ENCODE peak calls at places on chromosomes 6 and 20, in seven cellular contexts. X, E, O, A, Y, P and M are unnamed samples.

GRCh38 chr6:141464490-141464889 is 668.2 kb upstream of the GJE1 start:
- DNase-seq in X (peak), E (peak), O (no peak), A (no peak), Y (no peak), P (no peak), M (no peak)

GRCh38 chr6:21396313-21396712 is 197.2 kb upstream of the SOX4 start:
- DNase-seq in X (no peak), E (peak), O (no peak), A (no peak), Y (no peak), P (no peak), M (no peak)

GRCh38 chr6:168157272-168158007 is 78.4 kb upstream of the FRMD1 start:
- DNase-seq in X (no peak), E (peak), O (no peak), A (no peak), Y (no peak), P (no peak), M (peak)

GRCh38 chr6:158222066-158222465 is 53.9 kb downstream of the GTF2H5 start:
- DNase-seq in X (no peak), E (no peak), O (no peak), A (no peak), Y (no peak), P (no peak), M (no peak)

GRCh38 chr20:18404172-18404571 is 62.7 kb downstream of the DZANK1 start:
- DNase-seq in X (peak), E (no peak), O (no peak), A (no peak), Y (no peak), P (no peak), M (no peak)

GRCh38 chr20:48760403-48760889 is 67.4 kb downstream of the PREX1 start:
- DNase-seq in X (peak), E (peak), O (peak), A (no peak), Y (no peak), P (no peak), M (no peak)

GRCh38 chr6:105603779-105604592 is 201.1 kb upstream of the PREP start:
- DNase-seq in X (no peak), E (peak), O (peak), A (no peak), Y (no peak), P (no peak), M (no peak)

GRCh38 chr20:35104685-35105295 is 12.2 kb upstream of the TRPC4AP start:
- DNase-seq in X (no peak), E (no peak), O (no peak), A (no peak), Y (no peak), P (no peak), M (no peak)

GRCh38 chr6:130575971-130576370 is 210.2 kb downstream of the TMEM200A start:
- DNase-seq in X (peak), E (no peak), O (peak), A (no peak), Y (no peak), P (no peak), M (no peak)

GRCh38 chr20:11207749-11208502 is 534.1 kb upstream of the JAG1 start:
- DNase-seq in X (no peak), E (peak), O (no peak), A (no peak), Y (no peak), P (no peak), M (no peak)

GRCh38 chr20:24458441-24458840 is 11.0 kb upstream of the SYNDIG1 start:
- DNase-seq in X (no peak), E (no peak), O (no peak), A (no peak), Y (no peak), P (no peak), M (no peak)

GRCh38 chr6:105757512-105758200 is 328.5 kb upstream of the PRDM1 start:
- DNase-seq in X (peak), E (no peak), O (no peak), A (no peak), Y (no peak), P (no peak), M (no peak)

GRCh38 chr20:51193066-51193772 is 170.3 kb upstream of the KCNG1 start:
- DNase-seq in X (no peak), E (no peak), O (no peak), A (no peak), Y (no peak), P (no peak), M (no peak)

GRCh38 chr6:155432293-155432692 is 23.3 kb downstream of the NOX3 start:
- DNase-seq in X (no peak), E (no peak), O (no peak), A (no peak), Y (no peak), P (no peak), M (no peak)

GRCh38 chr6:13924146-13924948 is 405 bp upstream of the RNF182 start:
- DNase-seq in X (peak), E (peak), O (no peak), A (no peak), Y (peak), P (no peak), M (no peak)

GRCh38 chr6:105793132-105793531 is 293.0 kb upstream of the PRDM1 start:
- DNase-seq in X (peak), E (no peak), O (peak), A (no peak), Y (no peak), P (no peak), M (no peak)

GRCh38 chr20:45898285-45898684 is 7.2 kb downstream of the CTSA start:
- DNase-seq in X (no peak), E (no peak), O (no peak), A (no peak), Y (no peak), P (no peak), M (no peak)

GRCh38 chr6:128290221-128290620 is 230.2 kb downstream of the PTPRK start:
- DNase-seq in X (no peak), E (no peak), O (no peak), A (no peak), Y (no peak), P (no peak), M (no peak)

GRCh38 chr6:121590941-121591340 is 155.5 kb downstream of the GJA1 start:
- DNase-seq in X (no peak), E (peak), O (no peak), A (no peak), Y (no peak), P (no peak), M (no peak)

GRCh38 chr6:150638765-150639164 is 39.1 kb downstream of the PLEKHG1 start:
- DNase-seq in X (no peak), E (no peak), O (no peak), A (no peak), Y (no peak), P (no peak), M (no peak)

GRCh38 chr6:169396554-169397163 is 143.0 kb upstream of the THBS2 start:
- DNase-seq in X (no peak), E (no peak), O (no peak), A (no peak), Y (no peak), P (no peak), M (no peak)

GRCh38 chr6:129317931-129318820 is 391.8 kb downstream of the ARHGAP18 start:
- DNase-seq in X (no peak), E (peak), O (peak), A (no peak), Y (no peak), P (no peak), M (no peak)

GRCh38 chr20:57698867-57699275 is 10.9 kb downstream of the PMEPA1 start:
- DNase-seq in X (no peak), E (no peak), O (no peak), A (no peak), Y (no peak), P (no peak), M (no peak)

GRCh38 chr20:62487564-62488086 is 11.8 kb upstream of the GATA5 start:
- DNase-seq in X (no peak), E (no peak), O (no peak), A (no peak), Y (no peak), P (no peak), M (no peak)

DNA sequence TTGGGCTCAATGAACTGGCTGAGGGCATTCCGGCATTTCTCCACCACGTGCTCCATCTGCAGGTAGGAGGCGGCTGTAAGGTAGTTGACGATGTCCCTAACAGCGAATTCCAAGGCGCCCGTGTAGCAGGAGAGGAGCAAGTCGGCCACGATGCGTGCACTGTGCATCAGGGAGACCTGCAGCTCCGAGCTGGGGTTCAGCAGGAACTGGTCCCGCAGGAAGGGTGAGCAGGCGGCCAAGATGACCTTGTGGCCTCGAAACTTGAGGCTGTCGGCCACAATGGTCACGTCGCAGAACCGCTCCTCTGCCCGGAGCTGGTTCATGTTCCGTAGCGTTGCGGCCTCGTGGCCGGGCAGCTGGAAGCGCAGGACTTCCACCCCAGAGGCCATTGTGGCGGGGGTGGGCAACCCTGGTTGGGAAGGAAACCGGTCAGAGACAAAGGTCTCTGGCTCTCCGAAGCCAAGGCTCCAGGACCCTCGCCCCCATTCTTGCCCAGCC is 920 bp downstream of the ZBTB12 start:
- DNase-seq in X (no peak), E (no peak), O (peak), A (no peak), Y (no peak), P (no peak), M (peak)
- TF ChIP-seq CTCF in X (no peak), E (no peak), O (no peak), A (no peak), Y (no peak), P (no peak), M (no peak)

DNA sequence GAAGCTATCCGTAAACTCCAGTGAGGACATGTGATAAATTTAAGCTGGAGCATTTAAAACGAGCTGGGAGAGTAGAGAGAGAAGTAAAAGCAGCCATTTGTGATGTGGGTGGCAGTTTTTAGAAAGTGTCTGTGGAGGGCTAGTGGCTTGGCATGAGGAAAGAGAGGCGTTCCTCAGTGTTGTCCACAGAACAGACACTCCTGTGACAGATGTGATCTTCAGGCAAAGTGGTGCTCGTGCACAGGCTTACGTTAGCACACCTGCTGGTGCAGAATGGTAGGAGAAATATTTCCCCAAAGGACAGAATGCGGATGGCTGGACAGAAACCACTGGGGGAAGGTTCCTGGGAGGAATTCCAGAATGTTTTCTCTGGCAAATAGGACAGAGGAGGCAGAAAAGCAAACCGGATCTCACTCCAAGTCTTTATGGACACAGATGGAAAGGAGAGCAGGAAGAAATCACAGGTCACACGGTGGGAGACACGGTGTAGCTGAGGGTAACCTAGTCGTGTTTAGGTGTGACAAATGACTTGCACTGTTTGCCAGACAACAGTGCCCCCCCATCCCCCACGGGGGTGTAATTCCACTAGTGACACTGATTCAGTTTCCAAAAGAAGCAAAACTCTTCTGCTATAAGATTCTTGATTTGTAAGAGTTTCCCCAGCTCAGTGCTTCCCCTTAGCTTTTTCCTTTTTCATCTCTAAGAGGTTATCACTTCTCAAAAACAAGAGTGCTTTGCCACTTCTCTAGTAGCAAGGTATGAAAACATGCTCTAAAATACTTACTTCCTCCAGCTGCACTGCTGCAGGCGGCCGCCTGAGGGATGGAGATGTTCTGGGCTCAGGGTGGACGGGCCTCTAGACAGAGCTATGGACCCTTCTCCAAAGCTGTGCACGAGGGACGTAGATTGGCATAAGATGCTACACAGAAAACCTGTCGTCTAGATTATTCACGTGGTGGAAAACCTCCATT is 293.2 kb downstream of the QKI start:
- DNase-seq in X (peak), E (no peak), O (no peak), A (no peak), Y (no peak), P (no peak), M (no peak)
- TF ChIP-seq CTCF in X (peak), E (no peak), O (no peak), A (no peak), Y (no peak), P (no peak), M (no peak)

DNA sequence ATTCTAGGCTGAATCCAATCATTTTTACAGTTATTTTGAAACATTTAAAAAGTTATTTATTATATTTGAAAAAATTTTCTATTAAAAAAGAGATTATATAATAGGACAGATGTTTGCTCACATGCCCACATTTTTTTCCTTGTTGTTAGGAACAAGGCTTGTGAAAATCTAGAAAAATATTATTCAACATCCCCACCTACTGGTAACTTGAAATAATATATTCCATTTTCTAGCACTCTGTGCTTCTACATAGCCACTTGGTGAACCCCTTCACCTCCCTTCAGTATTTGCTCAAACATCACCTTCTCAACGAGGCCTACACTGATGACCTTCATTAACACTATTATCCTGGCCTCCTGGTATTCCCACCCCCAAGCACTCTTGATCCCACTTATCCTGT is 18.4 kb upstream of the GPRC6A start:
- DNase-seq in X (peak), E (peak), O (no peak), A (no peak), Y (no peak), P (no peak), M (no peak)
- TF ChIP-seq CTCF in X (peak), E (peak), O (no peak), A (no peak), Y (no peak), P (peak), M (peak)

GRCh38 chr6:31580807-31581437 is 1.3 kb downstream of the LTB start:
- DNase-seq in X (peak), E (peak), O (peak), A (peak), Y (peak), P (peak), M (no peak)

GRCh38 chr6:31580446-31580755 is 1.8 kb downstream of the LTB start:
- DNase-seq in X (no peak), E (no peak), O (no peak), A (no peak), Y (no peak), P (no peak), M (no peak)

GRCh38 chr6:31579546-31580445 is 2.4 kb downstream of the LTB start:
- DNase-seq in X (no peak), E (no peak), O (no peak), A (no peak), Y (no peak), P (no peak), M (no peak)

GRCh38 chr6:31582230-31582601 is at the start of gene LTB:
- DNase-seq in X (peak), E (no peak), O (no peak), A (no peak), Y (no peak), P (no peak), M (no peak)

DNA sequence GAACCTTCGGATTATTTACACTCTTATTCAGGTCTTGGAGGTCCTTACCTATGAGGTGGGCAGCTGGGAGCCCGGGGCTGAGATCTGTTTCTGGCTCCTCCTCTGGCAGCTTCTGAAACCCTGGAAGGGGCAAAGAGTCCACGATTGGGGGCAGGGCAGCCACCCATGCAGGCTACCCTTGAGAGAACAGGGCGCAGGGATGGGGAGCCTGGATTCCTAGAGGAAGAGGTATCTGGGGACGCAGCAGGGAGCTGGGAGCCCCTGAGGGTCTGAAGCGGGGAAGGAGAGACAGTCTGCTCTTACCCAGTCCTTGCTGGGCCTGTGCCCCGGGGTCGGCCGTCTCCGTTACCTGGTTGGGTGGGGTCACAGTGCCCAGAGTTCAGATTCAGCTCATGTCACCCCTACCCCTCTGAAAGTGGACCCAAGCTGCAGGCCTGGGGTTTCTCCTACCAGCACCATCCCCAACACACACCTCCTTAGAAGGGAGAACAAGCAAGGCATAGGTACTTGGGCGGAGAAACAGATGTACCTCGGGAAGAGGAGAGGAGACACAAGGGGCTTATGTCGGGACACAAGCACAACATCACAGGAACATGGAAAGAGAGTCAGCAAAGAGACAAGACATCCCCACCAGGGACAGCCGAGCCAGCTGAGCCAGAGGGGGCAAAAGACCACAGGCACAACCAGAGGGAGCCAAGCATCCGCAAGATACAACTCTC is 554 bp downstream of the LTB start:
- DNase-seq in X (no peak), E (no peak), O (no peak), A (no peak), Y (peak), P (no peak), M (no peak)
- TF ChIP-seq CTCF in X (no peak), E (no peak), O (no peak), A (no peak), Y (no peak), P (no peak), M (no peak)